ENCODE peak calls at places on chromosomes 2 and 18, in four cellular contexts. T is activated CD4-positive, alpha-beta T cell treated with anti-CD3 and anti-CD28 coated beads, Interleukin-2, amount 50 U/mL, for 1 hour; C is RKO; P is M059J. K is an unnamed sample.

GRCh38 chr18:48818329-48819254 is 132.2 kb downstream of the SMAD7 start:
- DNase-seq in T (no peak), C (no peak), P (no peak), K (peak)

GRCh38 chr2:10216677-10217498 is 85.8 kb upstream of the HPCAL1 start:
- DNase-seq in T (no peak), C (peak), P (peak), K (peak)

GRCh38 chr2:134739879-134740301 is 21.1 kb upstream of the TMEM163 start:
- DNase-seq in T (no peak), C (no peak), P (peak), K (peak)

GRCh38 chr2:134917958-134918517 is 584 bp upstream of the CCNT2 start:
- DNase-seq in T (peak), C (no peak), P (peak), K (no peak)

GRCh38 chr2:239110595-239111048 is 262.7 kb downstream of the TWIST2 start:
- DNase-seq in T (no peak), C (no peak), P (no peak), K (peak)

GRCh38 chr18:8686556-8686955 is 18.8 kb upstream of the MTCL1 start:
- DNase-seq in T (no peak), C (no peak), P (no peak), K (no peak)

GRCh38 chr2:207937818-207938217 is 87.5 kb downstream of the PLEKHM3 start:
- DNase-seq in T (no peak), C (no peak), P (no peak), K (no peak)

GRCh38 chr18:49500136-49500921 is 13.3 kb upstream of the C18orf32 start:
- DNase-seq in T (no peak), C (no peak), P (no peak), K (no peak)

GRCh38 chr2:9398881-9399805 is 24.2 kb downstream of the ITGB1BP1 start:
- DNase-seq in T (no peak), C (no peak), P (no peak), K (no peak)

GRCh38 chr2:21381421-21381820 is 257.7 kb downstream of the TDRD15 start:
- DNase-seq in T (no peak), C (no peak), P (peak), K (no peak)